ENCODE peak calls at places on chromosomes 12 and 14, in seven cellular contexts. N, B, S, F, T, H and J are unnamed samples.

GRCh38 chr12:109443794-109444193 is 33.3 kb downstream of the KCTD10 start:
- DNase-seq in T (no peak), B (no peak), N (no peak), H (no peak), F (no peak), S (no peak), J (no peak)

GRCh38 chr12:30980886-30981662 is 54.5 kb downstream of the TSPAN11 start:
- DNase-seq in T (no peak), N (no peak), S (peak; percentile 41), F (no peak), B (no peak), H (no peak), J (no peak)

GRCh38 chr14:35355981-35356839 is 48.3 kb downstream of the NFKBIA start:
- DNase-seq in T (no peak), F (no peak), B (no peak), H (no peak), N (no peak), S (no peak), J (no peak)

GRCh38 chr14:99079061-99079727 is 192.8 kb downstream of the BCL11B start:
- DNase-seq in H (no peak), T (no peak), B (no peak), N (no peak), S (no peak), F (no peak), J (no peak)

GRCh38 chr14:50768693-50769092 is 62.3 kb downstream of the NIN start:
- DNase-seq in H (no peak), S (no peak), F (no peak), T (no peak), B (no peak), N (no peak), J (no peak)

GRCh38 chr14:23401331-23401730 is 6.7 kb downstream of the MYH6 start:
- DNase-seq in N (no peak), F (no peak), S (no peak), H (no peak), B (no peak), T (peak; percentile 11), J (no peak)

GRCh38 chr12:92133166-92133565 is 12.5 kb downstream of the BTG1 start:
- DNase-seq in B (peak; percentile 42), F (no peak), T (no peak), S (no peak), H (no peak), N (no peak), J (no peak)

GRCh38 chr14:69090187-69090789 is 62.6 kb downstream of the DCAF5 start:
- DNase-seq in B (peak; percentile 54), F (no peak), N (no peak), S (no peak), H (no peak), T (no peak), J (no peak)

GRCh38 chr14:85172889-85173458 is 357.0 kb upstream of the FLRT2 start:
- DNase-seq in H (no peak), T (no peak), S (no peak), F (no peak), B (no peak), N (no peak), J (no peak)

GRCh38 chr12:124730455-124730932 is 133.2 kb downstream of the SCARB1 start:
- DNase-seq in S (no peak), H (peak; percentile 58), F (peak; percentile 76), T (peak; percentile 50), B (peak; percentile 94), N (peak; percentile 67), J (peak; percentile 38)

GRCh38 chr14:30160608-30161007 is 233.0 kb upstream of the PRKD1 start:
- DNase-seq in N (no peak), B (no peak), F (no peak), S (no peak), T (no peak), H (no peak), J (no peak)

GRCh38 chr12:124700810-124701594 is 133.6 kb upstream of the NCOR2 start:
- DNase-seq in N (no peak), F (no peak), B (no peak), S (no peak), T (no peak), H (peak; percentile 68), J (no peak)

GRCh38 chr12:66885115-66885875 is 206.4 kb upstream of the GRIP1 start:
- DNase-seq in F (no peak), B (no peak), T (no peak), S (peak; percentile 29), N (no peak), H (no peak), J (no peak)

GRCh38 chr12:54419088-54419887 is at the start of gene ITGA5:
- DNase-seq in S (peak; percentile 87), B (peak; percentile 81), N (peak; percentile 88), F (no peak), H (peak; percentile 66), T (peak; percentile 86), J (no peak)

GRCh38 chr12:115468087-115468510 is 784.1 kb upstream of the TBX3 start:
- DNase-seq in N (peak; percentile 74), S (no peak), F (no peak), B (peak; percentile 12), H (peak; percentile 67), T (no peak), J (no peak)

GRCh38 chr12:1463073-1463905 is 131.1 kb downstream of the FBXL14 start:
- DNase-seq in B (peak; percentile 51), T (no peak), S (no peak), N (no peak), F (no peak), H (no peak), J (peak; percentile 21)

GRCh38 chr12:6570264-6570887 is 2.3 kb upstream of the NOP2 start:
- DNase-seq in N (no peak), F (no peak), S (no peak), B (peak; percentile 36), T (no peak), H (peak; percentile 56), J (no peak)

GRCh38 chr14:67395876-67396189 is 16.1 kb downstream of the PLEK2 start:
- DNase-seq in B (no peak), F (no peak), N (no peak), H (no peak), T (no peak), S (no peak), J (no peak)

GRCh38 chr12:47736877-47737676 is 11.8 kb upstream of the ENDOU start:
- DNase-seq in B (peak; percentile 93), H (peak; percentile 88), N (peak; percentile 96), T (peak; percentile 91), S (peak; percentile 96), F (no peak), J (no peak)

GRCh38 chr14:45089813-45090212 is 5.9 kb downstream of the PRPF39 start:
- DNase-seq in F (no peak), T (no peak), S (no peak), H (no peak), B (peak; percentile 32), N (no peak), J (no peak)

GRCh38 chr12:130080205-130080604 is 82.1 kb upstream of the FZD10 start:
- DNase-seq in F (no peak), S (no peak), B (no peak), T (no peak), H (no peak), N (no peak), J (no peak)

DNA sequence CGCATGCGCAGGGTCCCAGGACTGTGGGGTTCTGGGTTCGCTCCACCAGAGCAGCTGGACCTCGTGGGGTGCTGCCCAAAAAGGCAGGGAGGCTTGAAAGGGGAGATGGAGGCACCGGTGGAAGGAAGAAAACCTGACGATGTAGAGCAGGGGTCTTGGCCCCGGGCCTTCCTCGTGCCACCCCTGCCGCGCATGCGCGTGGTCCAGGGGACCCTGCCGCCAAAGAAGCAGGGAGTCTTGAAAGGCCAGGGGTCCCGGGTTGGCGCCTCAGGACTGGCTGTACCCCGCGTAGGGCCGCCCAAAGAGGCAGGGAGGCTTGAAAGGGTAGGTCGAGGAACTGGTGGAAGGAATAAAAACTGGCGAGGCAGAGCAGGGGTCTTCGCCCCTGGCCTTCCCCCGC is 321.0 kb downstream of the ALG10 start:
- DNase-seq in F (no peak), S (no peak), N (no peak), B (no peak), T (no peak), H (no peak), J (no peak)
- H3K4me3 ChIP-seq in F (no peak overlapping the region), S (no peak overlapping the region), N (no peak overlapping the region), B (no peak overlapping the region), T (no peak overlapping the region), H (no peak overlapping the region), J (no peak overlapping the region)

GRCh38 chr14:63993992-63994391 is 141.2 kb downstream of the SYNE2 start:
- DNase-seq in H (no peak), S (no peak), N (no peak), T (no peak), F (no peak), B (peak; percentile 26), J (no peak)
- TF ChIP-seq CTCF in H (no peak), S (no peak), N (no peak), T (peak; percentile 42), F (peak; percentile 16), B (peak; percentile 36), J (peak; percentile 36)

GRCh38 chr12:70254846-70255245 is 11.6 kb downstream of the CNOT2 start:
- DNase-seq in B (no peak), N (no peak), F (no peak), S (no peak), T (no peak), H (no peak), J (no peak)
- H3K4me3 ChIP-seq in B (no peak overlapping the region), N (peak overlapping the region; percentile 24), F (no peak overlapping the region), S (no peak overlapping the region), T (no peak overlapping the region), H (no peak overlapping the region), J (no peak overlapping the region)

GRCh38 chr12:52149651-52150241 is 42.1 kb downstream of the KRT80 start:
- DNase-seq in N (no peak), H (no peak), T (no peak), S (no peak), B (no peak), F (no peak), J (no peak)
- TF ChIP-seq CTCF in N (no peak), H (no peak), T (no peak), S (no peak), B (no peak), F (no peak), J (no peak)

DNA sequence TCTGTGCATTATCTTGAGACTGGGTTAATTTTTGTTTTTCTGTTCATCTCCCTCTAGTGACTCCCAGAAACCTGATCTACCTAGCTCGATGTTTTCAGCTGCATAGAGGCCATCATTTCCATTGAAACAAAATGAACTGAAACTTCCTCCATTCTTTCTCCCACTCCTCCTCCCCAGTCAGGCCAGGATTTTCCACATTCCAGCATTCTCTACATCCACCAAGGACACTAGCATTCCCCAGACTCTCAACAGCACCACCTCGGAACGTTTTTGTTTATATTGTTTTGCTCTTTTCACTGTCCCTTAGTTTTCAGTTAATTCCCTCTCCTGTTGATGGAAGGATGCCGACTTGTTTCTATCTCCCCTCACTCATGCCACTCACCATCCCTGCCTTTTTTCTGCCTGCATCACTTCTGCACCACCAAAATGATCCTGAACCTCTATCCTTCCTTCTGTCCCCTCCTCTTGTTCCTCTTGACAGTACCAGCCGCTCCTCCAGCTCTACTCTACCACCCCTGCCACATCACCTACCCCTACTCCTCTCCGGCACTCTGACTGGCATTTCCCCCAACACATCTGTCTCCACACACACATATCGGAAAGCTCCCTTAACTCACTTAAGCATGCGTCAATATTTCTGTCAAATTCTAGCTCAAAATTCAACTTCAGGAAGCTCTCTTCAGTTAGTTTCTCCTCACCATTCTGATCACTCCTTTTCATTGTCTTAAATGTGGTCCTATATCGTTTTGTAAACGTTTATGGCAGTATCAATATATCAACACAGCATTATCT is 13.2 kb downstream of the OR6S1 start:
- DNase-seq in N (no peak), H (no peak), S (no peak), B (no peak), F (no peak), T (no peak), J (no peak)
- H3K4me3 ChIP-seq in N (no peak overlapping the region), H (no peak overlapping the region), S (no peak overlapping the region), B (no peak overlapping the region), F (no peak overlapping the region), T (no peak overlapping the region), J (no peak overlapping the region)

GRCh38 chr12:68784015-68784414 is 24.0 kb upstream of the MDM2 start:
- DNase-seq in H (no peak), B (peak; percentile 31), T (no peak), S (no peak), F (no peak), N (no peak), J (no peak)
- TF ChIP-seq CTCF in H (no peak), B (no peak), T (no peak), S (no peak), F (no peak), N (no peak), J (no peak)